ENCODE peak calls at places on chromosome 3, in seven cellular contexts. H is cardiac muscle cell, Z is uterus, T is esophagus muscularis mucosa, O is fibroblast of lung, S is heart right ventricle, P is transverse colon. K is an unnamed sample. For H3K9me3 and H3K4me1, the result is how much of the 10 kb centered on the place peaks cover.

GRCh38 chr3:28745904-28746617 is 397.4 kb upstream of the AZI2 start:
- DNase-seq in H (peak), Z (no peak), T (no peak), O (peak), S (no peak), P (no peak), K (no peak)

GRCh38 chr3:78562318-78562717 is 1205.5 kb downstream of the ROBO1 start:
- DNase-seq in H (no peak), Z (no peak), T (no peak), O (no peak), S (no peak), P (no peak), K (no peak)

GRCh38 chr3:189260556-189261493 is 89.1 kb downstream of the TPRG1 start:
- DNase-seq in H (peak), Z (peak), T (no peak), O (peak), S (peak), P (no peak), K (no peak)

GRCh38 chr3:32143849-32144757 is 37.7 kb downstream of the GPD1L start:
- DNase-seq in H (peak), Z (peak), T (no peak), O (peak), S (no peak), P (peak), K (peak)

GRCh38 chr3:15287565-15288330 is 44.6 kb downstream of the SH3BP5 start:
- DNase-seq in H (peak), Z (peak), T (peak), O (peak), S (no peak), P (peak), K (no peak)

GRCh38 chr3:10775828-10776227 is 40.2 kb upstream of the SLC6A11 start:
- DNase-seq in H (no peak), Z (no peak), T (peak), O (no peak), S (no peak), P (no peak), K (no peak)

GRCh38 chr3:135982404-135982761 is 16.9 kb downstream of the PPP2R3A start:
- DNase-seq in H (no peak), Z (no peak), T (no peak), O (peak), S (no peak), P (no peak), K (no peak)

GRCh38 chr3:78589242-78589641 is 1178.6 kb downstream of the ROBO1 start:
- DNase-seq in H (no peak), Z (no peak), T (no peak), O (no peak), S (no peak), P (no peak), K (no peak)

GRCh38 chr3:148697311-148698189 is at the start of gene AGTR1:
- DNase-seq in H (peak), Z (peak), T (no peak), O (peak), S (peak), P (peak), K (peak)

GRCh38 chr3:187565701-187566100 is 104.5 kb downstream of the SST start:
- DNase-seq in H (no peak), Z (no peak), T (no peak), O (no peak), S (no peak), P (no peak), K (no peak)

GRCh38 chr3:69008980-69009379 is 4.5 kb downstream of the EOGT start:
- DNase-seq in H (no peak), Z (no peak), T (no peak), O (peak), S (no peak), P (no peak), K (no peak)

GRCh38 chr3:194675081-194675640 is 3.2 kb upstream of the LSG1 start:
- DNase-seq in H (no peak), Z (no peak), T (no peak), O (peak), S (no peak), P (no peak), K (no peak)

GRCh38 chr3:188948658-188949400 is 222.9 kb upstream of the TPRG1 start:
- DNase-seq in H (peak), Z (peak), T (peak), O (peak), S (no peak), P (peak), K (no peak)

GRCh38 chr3:124352143-124352528 is 360.2 kb upstream of the ROPN1 start:
- DNase-seq in H (no peak), Z (no peak), T (no peak), O (peak), S (no peak), P (no peak), K (no peak)

GRCh38 chr3:84586427-84586826 is 372.4 kb upstream of the CADM2 start:
- DNase-seq in H (no peak), Z (no peak), T (no peak), O (no peak), S (no peak), P (no peak), K (no peak)

GRCh38 chr3:38545983-38546382 is 49.8 kb downstream of the EXOG start:
- DNase-seq in H (no peak), Z (no peak), T (no peak), O (no peak), S (no peak), P (peak), K (no peak)

GRCh38 chr3:127820871-127821853 is 1.2 kb downstream of the MGLL start:
- DNase-seq in H (no peak), Z (no peak), T (no peak), O (peak), S (no peak), P (peak), K (no peak)

GRCh38 chr3:134318166-134318565 is 56.1 kb downstream of the AMOTL2 start:
- DNase-seq in H (no peak), Z (no peak), T (no peak), O (no peak), S (no peak), P (no peak), K (no peak)

GRCh38 chr3:141407043-141407442 is 38.7 kb downstream of the ZBTB38 start:
- DNase-seq in H (peak), Z (peak), T (no peak), O (peak), S (no peak), P (peak), K (no peak)

GRCh38 chr3:143578810-143579425 is 269.4 kb downstream of the SLC9A9 start:
- DNase-seq in H (no peak), Z (no peak), T (no peak), O (no peak), S (no peak), P (no peak), K (no peak)

GRCh38 chr3:13235079-13235478 is 161.8 kb upstream of the IQSEC1 start:
- DNase-seq in H (no peak), Z (no peak), T (no peak), O (no peak), S (no peak), P (no peak), K (no peak)

GRCh38 chr3:97009427-97010019 is 195.1 kb downstream of the EPHA6 start:
- DNase-seq in H (no peak), Z (no peak), T (no peak), O (no peak), S (no peak), P (no peak), K (no peak)

GRCh38 chr3:3119393-3119851 is 7.3 kb upstream of the TRNT1 start:
- DNase-seq in H (no peak), Z (no peak), T (no peak), O (no peak), S (no peak), P (no peak), K (peak)
- H3K9me3 ChIP-seq in H (under half), Z (under half), T (under half), O (under half), S (under half), P (under half), K (under half)

DNA sequence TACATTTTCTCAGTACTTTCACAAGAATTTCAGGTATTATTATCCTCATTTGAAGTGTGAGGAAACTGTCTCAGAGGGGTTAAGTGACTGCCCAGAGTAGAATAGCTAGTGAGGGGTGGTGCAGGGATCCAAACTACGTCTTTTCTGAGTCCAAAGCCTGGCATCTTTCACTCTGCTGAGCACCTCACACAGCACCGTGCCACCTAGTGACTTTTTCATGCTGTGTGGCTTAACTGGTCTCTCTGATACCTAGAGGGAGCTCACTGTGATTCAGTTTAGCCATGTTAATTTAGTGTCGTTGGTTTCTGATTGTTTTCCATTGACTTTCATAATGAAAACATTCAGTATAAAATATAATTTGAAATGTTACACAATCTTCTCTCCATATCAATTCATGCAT is 91.4 kb upstream of the NLGN1 start:
- DNase-seq in H (no peak), Z (no peak), T (no peak), O (no peak), S (no peak), P (no peak), K (no peak)
- TF ChIP-seq CTCF in H (no peak), Z (no peak), T (no peak), O (no peak), S (no peak), P (no peak), K (no peak)

DNA sequence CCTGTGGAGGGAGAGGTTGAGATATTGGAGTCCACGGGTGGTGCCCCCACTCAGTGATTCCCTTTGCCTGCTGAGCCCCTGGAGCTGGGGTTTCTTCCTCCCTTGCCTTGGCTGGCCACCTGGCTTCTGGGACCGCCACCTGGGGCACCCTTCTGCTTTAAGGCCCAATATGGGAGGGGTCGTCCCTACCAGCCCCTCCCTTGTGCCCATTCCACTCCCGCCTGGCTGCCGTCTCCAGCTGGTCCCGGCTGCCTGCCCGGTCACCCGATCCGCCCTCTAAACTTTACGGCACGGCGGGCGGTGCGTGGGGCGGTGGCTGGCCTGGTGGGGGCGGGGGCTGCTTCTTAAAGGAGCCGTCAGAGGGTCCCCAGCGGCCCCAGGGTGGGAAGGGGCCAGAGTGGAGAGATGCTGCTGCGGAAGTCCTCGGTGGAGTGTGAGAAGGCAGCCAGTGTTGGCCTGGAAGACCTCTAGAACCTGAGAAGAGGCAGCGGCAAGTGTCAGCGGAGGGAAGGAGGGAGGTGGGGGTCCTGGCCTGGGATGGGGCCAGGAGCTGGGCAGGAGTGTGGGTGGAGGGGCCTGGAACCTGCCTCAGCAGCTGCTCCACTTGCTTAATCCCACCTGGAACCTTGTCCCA is 1.6 kb upstream of the SEMA3B start:
- DNase-seq in H (peak), Z (peak), T (no peak), O (peak), S (peak), P (peak), K (no peak)
- H3K4me1 ChIP-seq in H (under half), Z (under half), T (half or more), O (half or more), S (half or more), P (half or more), K (under half)

DNA sequence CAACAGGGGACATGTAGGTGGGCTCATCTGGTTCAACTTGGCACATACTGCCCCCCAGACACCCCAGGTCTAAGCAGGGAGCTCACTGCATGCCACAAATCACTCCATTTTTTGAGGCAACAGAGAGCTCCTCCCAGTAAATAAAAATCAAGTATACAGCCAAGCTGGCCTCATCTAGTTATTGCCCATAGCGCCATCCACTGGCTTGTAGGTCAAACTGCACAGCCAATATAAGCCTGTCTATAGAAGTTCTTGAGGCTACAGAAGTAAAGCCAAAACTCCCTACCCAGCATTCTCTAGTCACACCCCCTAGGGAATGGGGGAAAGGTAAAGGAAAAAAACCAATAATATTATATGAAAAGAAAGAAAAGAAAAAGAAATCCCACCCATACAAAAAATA is 453.7 kb downstream of the ZNF385D start:
- DNase-seq in H (no peak), Z (no peak), T (no peak), O (no peak), S (no peak), P (no peak), K (no peak)
- H3K9me3 ChIP-seq in H (under half), Z (under half), T (under half), O (under half), S (under half), P (under half), K (under half)

GRCh38 chr3:73734376-73734775 is 109.6 kb upstream of the PDZRN3 start:
- DNase-seq in H (no peak), Z (no peak), T (no peak), O (peak), S (no peak), P (no peak), K (no peak)

GRCh38 chr3:73727117-73727802 is 102.5 kb upstream of the PDZRN3 start:
- DNase-seq in H (peak), Z (peak), T (no peak), O (peak), S (no peak), P (no peak), K (no peak)

GRCh38 chr3:73733796-73734195 is 109.1 kb upstream of the PDZRN3 start:
- DNase-seq in H (no peak), Z (no peak), T (no peak), O (no peak), S (no peak), P (no peak), K (no peak)

GRCh38 chr3:73727854-73728253 is 103.1 kb upstream of the PDZRN3 start:
- DNase-seq in H (no peak), Z (no peak), T (no peak), O (no peak), S (no peak), P (no peak), K (no peak)

GRCh38 chr3:73729969-73730440 is 105.3 kb upstream of the PDZRN3 start:
- DNase-seq in H (no peak), Z (peak), T (peak), O (no peak), S (no peak), P (peak), K (no peak)
- TF ChIP-seq CTCF in H (no peak), Z (no peak), T (no peak), O (no peak), S (no peak), P (no peak), K (no peak)

DNA sequence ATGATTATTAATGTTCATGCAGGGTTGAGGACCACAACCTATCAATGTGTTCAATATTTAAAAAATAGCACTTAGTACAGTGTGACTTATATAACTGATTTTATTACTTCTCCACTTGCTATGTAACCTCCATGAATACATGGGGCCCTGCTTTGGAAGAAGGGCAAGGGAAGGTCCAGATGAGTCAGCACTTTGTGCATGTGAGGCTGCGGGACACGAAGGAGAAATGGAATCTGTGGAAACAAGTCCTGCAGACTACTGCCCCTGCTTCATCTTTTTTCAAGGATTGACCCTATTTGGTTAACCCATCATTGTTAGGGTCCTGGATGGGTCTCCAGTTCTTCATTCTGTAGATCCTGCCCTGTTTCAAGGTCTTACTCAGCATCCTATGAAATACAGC is 1.6 kb downstream of the NXPE3 start:
- DNase-seq in H (peak), Z (no peak), T (no peak), O (peak), S (no peak), P (no peak), K (peak)
- H3K4me1 ChIP-seq in H (under half), Z (under half), T (under half), O (under half), S (under half), P (under half), K (under half)

K was measured in BE2C.